ENCODE peak calls at places on chromosomes 16 and 17, in four cellular contexts. Q is stomach, Z is GM12878, Y is sigmoid colon. C is an unnamed sample.

GRCh38 chr17:18186271-18186982 is 2.8 kb downstream of the ALKBH5 start:
- DNase-seq in Q (no peak), Z (no peak), Y (no peak), C (peak)

GRCh38 chr16:16150117-16150877 is 73.0 kb downstream of the ABCC6 start:
- DNase-seq in Q (no peak), Z (no peak), Y (peak), C (peak)

GRCh38 chr17:49914096-49914490 is 54.9 kb upstream of the DLX4 start:
- DNase-seq in Q (no peak), Z (no peak), Y (no peak), C (no peak)

GRCh38 chr16:11780988-11781680 is 15.9 kb downstream of the ZC3H7A start:
- DNase-seq in Q (no peak), Z (no peak), Y (no peak), C (no peak)

GRCh38 chr16:56301391-56301850 is 110.1 kb downstream of the GNAO1 start:
- DNase-seq in Q (no peak), Z (no peak), Y (no peak), C (no peak)

GRCh38 chr16:23423496-23424049 is 29.4 kb downstream of the COG7 start:
- DNase-seq in Q (peak), Z (no peak), Y (peak), C (peak)

GRCh38 chr16:54746596-54746995 is 184.1 kb upstream of the IRX5 start:
- DNase-seq in Q (no peak), Z (no peak), Y (no peak), C (no peak)

GRCh38 chr17:72373910-72374741 is 253.3 kb downstream of the SOX9 start:
- DNase-seq in Q (no peak), Z (no peak), Y (no peak), C (no peak)

GRCh38 chr17:27576429-27577123 is 54.4 kb upstream of the LGALS9 start:
- DNase-seq in Q (no peak), Z (no peak), Y (no peak), C (no peak)

GRCh38 chr17:78174332-78174869 is 6.0 kb downstream of the SYNGR2 start:
- DNase-seq in Q (peak), Z (no peak), Y (peak), C (peak)

GRCh38 chr17:57350266-57350665 is 93.9 kb downstream of the MSI2 start:
- DNase-seq in Q (no peak), Z (no peak), Y (no peak), C (no peak)

GRCh38 chr16:68696514-68696913 is 40.6 kb upstream of the CDH1 start:
- DNase-seq in Q (no peak), Z (no peak), Y (no peak), C (no peak)

GRCh38 chr16:57009641-57010170 is 20.3 kb downstream of the NLRC5 start:
- DNase-seq in Q (no peak), Z (no peak), Y (no peak), C (no peak)

GRCh38 chr17:74314877-74315276 is 11.1 kb upstream of the KIF19 start:
- DNase-seq in Q (no peak), Z (no peak), Y (no peak), C (no peak)

GRCh38 chr17:80455328-80455710 is 21.1 kb downstream of the NPTX1 start:
- DNase-seq in Q (peak), Z (no peak), Y (no peak), C (no peak)

GRCh38 chr16:46620265-46621005 is 744 bp downstream of the SHCBP1 start:
- DNase-seq in Q (no peak), Z (no peak), Y (no peak), C (no peak)

GRCh38 chr16:241866-242265 is 7.2 kb downstream of the FAM234A start:
- DNase-seq in Q (no peak), Z (no peak), Y (no peak), C (no peak)

GRCh38 chr17:5097101-5097834 is 14.4 kb downstream of the ZNF232 start:
- DNase-seq in Q (peak), Z (no peak), Y (peak), C (no peak)

GRCh38 chr16:70725912-70726828 is 40.3 kb upstream of the MTSS2 start:
- DNase-seq in Q (no peak), Z (no peak), Y (peak), C (no peak)

GRCh38 chr17:55845385-55845784 is 94.5 kb downstream of the PCTP start:
- DNase-seq in Q (peak), Z (no peak), Y (peak), C (no peak)

GRCh38 chr16:24208710-24209109 is 47.4 kb upstream of the CACNG3 start:
- DNase-seq in Q (no peak), Z (no peak), Y (no peak), C (no peak)

GRCh38 chr17:76166906-76167305 is 25.9 kb upstream of the FOXJ1 start:
- DNase-seq in Q (no peak), Z (no peak), Y (no peak), C (no peak)

GRCh38 chr17:56185905-56186783 is 32.9 kb downstream of the ANKFN1 start:
- DNase-seq in Q (no peak), Z (no peak), Y (no peak), C (no peak)

GRCh38 chr16:132120-132519 is 6.4 kb downstream of the NPRL3 start:
- DNase-seq in Q (no peak), Z (no peak), Y (no peak), C (no peak)

GRCh38 chr16:57729182-57729484 is 6.4 kb upstream of the KATNB1 start:
- DNase-seq in Q (no peak), Z (no peak), Y (no peak), C (no peak)

GRCh38 chr17:61349350-61349749 is 50.3 kb upstream of the TBX2 start:
- DNase-seq in Q (no peak), Z (no peak), Y (no peak), C (no peak)

GRCh38 chr16:49443576-49443975 is 70.0 kb downstream of the C16orf78 start:
- DNase-seq in Q (no peak), Z (no peak), Y (no peak), C (no peak)

GRCh38 chr17:59607817-59608403 is 11.8 kb upstream of the CLTC start:
- DNase-seq in Q (no peak), Z (no peak), Y (no peak), C (no peak)
- TF ChIP-seq CTCF in Q (no peak), Z (peak), Y (no peak), C (no peak)

GRCh38 chr17:1762906-1763829 is 1.3 kb downstream of the SERPINF1 start:
- DNase-seq in Q (no peak), Z (no peak), Y (peak), C (no peak)
- TF ChIP-seq POLR2AphosphoS5 in Q (no peak), Z (no peak), Y (peak), C (peak)

DNA sequence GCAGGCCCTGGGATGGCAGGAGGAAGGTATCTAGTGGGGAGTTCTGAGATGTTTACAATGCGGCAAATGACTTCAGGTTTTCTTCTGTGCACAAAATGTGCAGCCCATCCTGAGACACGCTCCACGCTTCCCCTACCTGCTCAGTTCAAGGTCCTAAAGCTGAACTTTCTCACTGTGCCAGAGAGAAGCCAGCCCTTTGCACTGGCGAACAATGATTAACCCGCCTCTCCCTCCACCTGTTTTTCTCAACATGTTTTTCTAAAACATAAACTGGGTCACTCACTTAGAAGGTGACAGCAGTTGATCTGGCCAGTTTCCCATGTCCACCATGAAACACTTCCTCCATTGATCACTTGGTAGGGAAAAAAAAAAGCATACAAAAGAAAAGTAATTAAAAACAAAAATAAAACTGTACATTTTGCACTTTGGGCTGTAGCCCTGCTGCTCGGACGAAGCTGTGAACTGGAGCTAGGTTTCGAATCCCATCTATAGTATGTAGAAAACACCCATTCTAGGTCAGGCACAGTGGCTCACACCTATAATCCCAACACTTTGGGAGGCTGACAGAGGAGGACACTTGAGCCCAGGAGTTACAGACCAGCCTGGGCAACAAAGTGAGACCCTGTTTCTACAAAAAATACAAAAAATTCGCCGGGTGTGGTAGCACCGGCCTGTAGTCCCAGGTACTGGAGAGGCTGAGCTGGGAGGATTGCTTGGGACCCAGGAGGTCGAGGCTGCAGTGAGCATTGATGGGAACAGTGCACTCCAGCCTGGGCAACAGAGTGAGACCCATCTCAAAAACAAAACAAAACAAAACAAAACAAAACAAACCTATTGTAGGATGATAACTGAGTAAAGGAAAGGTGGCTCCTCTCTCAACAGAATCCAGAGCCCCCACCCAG is 6.1 kb upstream of the G6PC1 start:
- DNase-seq in Q (peak), Z (no peak), Y (peak), C (no peak)
- H3K4me3 ChIP-seq in Q (no peak), Z (no peak), Y (no peak), C (no peak)

GRCh38 chr16:30353438-30354129 is 1.5 kb downstream of the CD2BP2 start:
- DNase-seq in Q (no peak), Z (no peak), Y (no peak), C (no peak)

GRCh38 chr16:30354423-30355143 is 525 bp downstream of the CD2BP2 start:
- DNase-seq in Q (no peak), Z (no peak), Y (no peak), C (no peak)

GRCh38 chr16:30351001-30351441 is 4.1 kb downstream of the CD2BP2 start:
- DNase-seq in Q (no peak), Z (no peak), Y (no peak), C (no peak)

GRCh38 chr16:30351586-30352419 is 3.3 kb downstream of the CD2BP2 start:
- DNase-seq in Q (peak), Z (no peak), Y (peak), C (peak)

DNA sequence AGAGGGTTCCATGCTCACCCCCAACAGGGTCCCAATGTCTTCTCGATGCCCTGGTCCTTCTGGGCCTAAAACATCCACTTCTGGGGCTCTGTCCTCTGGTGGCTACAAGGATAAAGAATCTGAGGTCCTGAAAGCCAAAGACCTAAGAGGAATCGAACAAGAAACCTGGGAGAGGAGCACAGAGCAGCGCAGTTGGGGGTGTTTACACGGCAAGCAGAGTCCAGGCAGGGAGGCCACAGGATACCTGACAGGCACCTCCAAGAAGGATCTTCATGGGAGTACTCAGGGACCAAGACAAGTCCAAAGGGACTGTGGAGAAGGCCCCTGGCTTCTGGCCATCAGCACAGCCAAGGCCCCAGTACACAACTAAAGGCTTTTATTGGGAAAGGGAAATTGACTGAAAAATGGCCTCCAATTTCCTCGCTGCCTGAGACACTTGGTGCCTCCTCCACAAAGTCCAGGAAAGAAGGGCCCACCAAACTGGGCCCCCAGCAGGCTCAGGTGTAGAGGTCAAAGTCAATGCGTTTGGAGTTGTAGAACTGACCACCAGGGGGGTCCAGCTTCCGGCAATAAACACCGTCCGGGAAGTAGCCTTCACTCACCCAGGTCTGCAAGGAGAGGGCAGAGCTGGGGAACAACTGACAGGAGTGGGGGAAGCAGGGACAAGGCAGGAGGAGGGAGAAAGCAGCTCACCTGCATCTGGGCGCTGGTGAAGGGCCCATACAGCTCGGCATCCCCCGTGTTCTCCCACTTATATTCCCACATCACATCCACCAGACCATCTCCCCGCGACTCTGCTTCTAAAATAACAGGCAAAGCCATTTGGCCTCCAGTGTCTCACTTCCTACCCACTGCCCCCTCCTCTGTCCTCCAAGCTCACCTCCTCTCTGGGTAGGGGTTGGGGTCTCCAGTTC is 2.4 kb downstream of the CD2BP2 start:
- DNase-seq in Q (no peak), Z (no peak), Y (no peak), C (no peak)
- TF ChIP-seq CTCF in Q (no peak), Z (peak), Y (no peak), C (no peak)

GRCh38 chr17:45127583-45128300 is 4.6 kb downstream of the PLCD3 start:
- DNase-seq in Q (peak), Z (no peak), Y (peak), C (peak)
- TF ChIP-seq POLR2AphosphoS5 in Q (no peak), Z (no peak), Y (no peak), C (no peak)

DNA sequence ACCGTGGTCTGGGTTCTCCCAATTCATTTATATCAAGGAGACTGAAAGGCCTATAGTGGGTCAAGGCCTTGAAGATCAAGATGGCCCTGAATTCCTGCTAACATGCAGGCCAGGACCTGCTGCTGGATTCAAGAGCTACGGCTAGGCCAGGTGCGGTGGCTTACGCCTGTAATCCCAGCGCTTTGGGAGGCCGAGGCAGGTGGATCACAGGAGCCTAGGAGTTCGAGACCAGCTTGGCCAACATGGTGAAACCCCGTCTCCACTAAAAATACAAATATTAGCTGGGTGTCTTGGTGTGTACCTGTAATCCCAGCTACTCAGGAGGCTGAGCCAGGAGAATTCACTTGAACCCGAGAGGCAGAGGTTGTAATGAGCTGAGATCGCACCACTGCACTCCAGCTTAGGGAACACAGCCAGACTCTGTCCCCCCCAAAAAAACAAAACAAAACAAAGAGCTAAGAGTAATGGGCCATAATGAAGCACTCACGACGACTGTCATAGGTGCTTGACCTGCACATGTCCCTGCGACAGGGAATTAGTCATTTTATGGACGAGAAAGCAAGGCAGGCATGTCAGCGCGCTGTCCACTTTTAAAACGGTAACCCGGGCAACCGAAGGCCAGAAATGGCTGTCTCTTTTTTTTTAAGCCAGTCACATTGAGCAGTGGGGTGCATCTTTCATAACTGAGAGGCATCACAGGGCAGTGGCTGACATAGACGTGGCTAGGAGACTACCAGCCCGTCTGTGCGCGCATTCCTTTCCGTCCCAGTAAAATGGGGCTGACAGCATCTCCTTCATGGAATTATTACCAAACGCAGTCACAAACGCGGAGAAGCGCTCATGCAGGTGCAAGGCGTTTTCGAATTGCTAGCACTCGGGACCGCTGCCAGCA is 1.0 kb upstream of the FBRS start:
- DNase-seq in Q (no peak), Z (no peak), Y (no peak), C (no peak)
- H3K4me3 ChIP-seq in Q (peak), Z (peak), Y (peak), C (peak)

DNA sequence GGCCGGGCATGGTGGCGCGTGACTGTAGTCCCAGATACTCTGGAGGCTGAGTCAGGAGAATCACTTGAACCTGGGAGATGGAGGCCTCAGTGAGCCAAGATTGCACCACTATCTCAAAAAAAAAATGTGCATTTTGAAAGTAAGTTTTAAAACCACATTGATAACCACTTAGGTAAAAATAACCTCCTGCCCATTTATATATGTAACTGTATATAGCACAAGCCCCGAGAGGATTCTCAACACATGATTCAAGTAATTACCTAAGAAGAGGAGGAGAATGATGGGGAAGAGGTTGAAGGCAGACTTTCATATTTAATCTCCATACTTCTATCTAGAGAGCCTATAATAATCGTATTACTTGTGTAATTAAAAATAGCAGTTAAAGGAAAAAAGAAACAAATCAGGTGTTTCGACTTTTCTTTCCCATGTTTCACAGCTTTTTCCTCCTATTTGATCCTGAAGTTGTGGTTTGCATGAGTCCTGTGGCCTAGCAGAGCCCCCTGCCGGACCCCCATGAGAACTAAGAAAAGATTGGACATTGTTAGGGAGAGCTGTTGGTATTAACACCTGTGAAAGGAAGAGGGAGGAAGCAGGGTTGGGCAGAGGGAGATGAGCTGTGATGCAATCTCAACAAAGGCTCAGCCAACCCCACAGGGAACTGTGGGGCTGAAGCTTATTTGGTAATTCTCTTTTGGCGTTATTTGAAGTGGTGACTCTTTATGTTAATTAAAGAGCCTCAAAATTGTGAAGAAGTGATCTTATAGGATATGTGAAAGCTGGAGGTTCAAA is 22.1 kb downstream of the PMFBP1 start:
- DNase-seq in Q (no peak), Z (no peak), Y (no peak), C (no peak)
- TF ChIP-seq CTCF in Q (no peak), Z (no peak), Y (no peak), C (no peak)

GRCh38 chr17:229130-229944 is 47.9 kb upstream of the DOC2B start:
- DNase-seq in Q (no peak), Z (no peak), Y (peak), C (no peak)
- TF ChIP-seq POLR2AphosphoS5 in Q (no peak), Z (no peak), Y (no peak), C (no peak)

DNA sequence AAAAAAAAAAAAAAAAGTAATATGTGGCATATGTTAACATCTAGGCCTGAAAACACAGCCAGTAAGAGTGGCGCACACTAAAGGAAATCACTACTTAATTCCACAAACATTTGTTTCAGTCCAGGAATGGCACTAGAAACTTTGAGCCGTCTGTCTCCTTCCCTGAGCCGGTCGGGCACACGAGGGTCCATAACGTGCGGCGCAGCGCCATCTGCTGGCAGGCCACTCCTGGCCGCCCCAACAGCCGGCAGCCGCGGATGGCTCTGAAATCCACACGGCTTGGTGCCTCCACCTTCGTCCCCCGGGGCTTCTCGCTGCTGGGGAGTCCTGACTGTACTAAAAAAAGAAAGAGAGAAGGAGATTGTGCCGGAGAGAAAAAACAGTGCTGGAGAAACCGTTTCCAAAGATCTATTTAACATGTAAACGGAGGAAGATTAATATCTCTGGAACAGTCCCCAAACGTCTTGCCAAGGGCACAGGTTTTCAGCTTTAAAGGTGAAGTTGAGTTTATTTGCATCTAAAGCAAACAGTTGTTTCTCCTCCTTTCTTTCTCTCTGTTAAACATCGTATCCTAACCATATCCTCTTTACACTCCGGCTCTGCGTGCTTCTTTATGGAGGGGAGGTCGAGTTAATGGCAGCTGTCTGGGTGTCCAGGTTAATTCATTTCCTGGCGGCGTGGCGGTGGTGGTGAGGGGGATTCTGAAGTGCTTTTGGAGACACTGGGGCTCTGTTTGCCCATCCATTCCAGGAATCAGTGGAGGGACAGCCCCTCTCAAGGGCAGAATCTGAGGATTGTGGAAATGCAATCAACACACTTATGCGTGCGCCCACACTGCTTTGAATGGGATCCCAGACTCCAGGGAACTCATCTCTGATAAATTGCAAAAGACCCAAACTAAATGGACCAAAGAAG is 611.3 kb upstream of the SALL1 start:
- DNase-seq in Q (peak), Z (no peak), Y (peak), C (peak)
- H3K4me3 ChIP-seq in Q (no peak), Z (no peak), Y (no peak), C (no peak)

C was measured in breast epithelium.